ENCODE peak calls at places on chromosomes 3 and 15, in seven cellular contexts. M is CD8-positive, alpha-beta T cell; A is activated CD4-positive, alpha-beta T cell treated with anti-CD3 and anti-CD28 coated beads, Interleukin-2, amount 50 U/mL, for 1 hour; T is EL; F is sigmoid colon; E is dorsolateral prefrontal cortex; W is stimulated activated CD4-positive, alpha-beta T cell treated with anti-CD3 and anti-CD28 coated beads, Interleukin-2, amount 100 ng/mL, for 4 hours. I is an unnamed sample.

GRCh38 chr3:32239638-32240550 is 1.4 kb downstream of the CMTM8 start:
- DNase-seq in F (no peak), A (peak), W (peak), E (no peak), T (peak), M (peak), I (peak)

GRCh38 chr3:8519156-8519555 is 17.5 kb downstream of the LMCD1 start:
- DNase-seq in M (no peak), W (no peak), A (no peak), T (peak), E (no peak), F (no peak), I (no peak)

GRCh38 chr3:170323371-170323770 is 34.1 kb upstream of the SKIL start:
- DNase-seq in M (no peak), T (no peak), A (no peak), F (no peak), E (no peak), W (no peak), I (no peak)

GRCh38 chr3:73433681-73434080 is 191.1 kb downstream of the PDZRN3 start:
- DNase-seq in F (no peak), E (peak), A (no peak), M (no peak), T (no peak), W (no peak), I (no peak)

GRCh38 chr15:99702895-99703602 is 30.2 kb downstream of the LYSMD4 start:
- DNase-seq in M (no peak), F (no peak), T (peak), E (no peak), A (no peak), W (no peak), I (no peak)

GRCh38 chr15:27473846-27474245 is 502.9 kb downstream of the GABRG3 start:
- DNase-seq in W (no peak), E (no peak), M (no peak), T (no peak), A (no peak), F (no peak), I (no peak)

GRCh38 chr3:38496131-38496910 is at the start of gene EXOG:
- DNase-seq in T (peak), M (peak), E (peak), A (peak), F (peak), W (peak), I (peak)

GRCh38 chr3:175431396-175431795 is 572.3 kb downstream of the NAALADL2 start:
- DNase-seq in W (no peak), F (no peak), M (no peak), T (peak), A (no peak), E (no peak), I (no peak)

GRCh38 chr3:187519428-187519890 is 150.7 kb downstream of the SST start:
- DNase-seq in W (no peak), F (no peak), E (no peak), T (peak), A (no peak), M (no peak), I (no peak)

GRCh38 chr3:153706706-153707105 is 414.5 kb upstream of the ARHGEF26 start:
- DNase-seq in E (no peak), M (no peak), F (no peak), A (no peak), T (no peak), W (no peak), I (no peak)

GRCh38 chr15:82146990-82147461 is 101.2 kb upstream of the MEX3B start:
- DNase-seq in W (no peak), T (peak), E (no peak), F (no peak), M (no peak), A (no peak), I (no peak)

GRCh38 chr15:70422342-70422741 is 324.6 kb upstream of the TLE3 start:
- DNase-seq in A (no peak), E (no peak), M (no peak), T (no peak), W (no peak), F (no peak), I (no peak)

GRCh38 chr3:15726043-15726442 is 71.7 kb downstream of the ANKRD28 start:
- DNase-seq in A (no peak), E (no peak), W (no peak), F (no peak), T (no peak), M (no peak), I (no peak)

GRCh38 chr15:23561914-23562313 is 3.6 kb upstream of the MKRN3 start:
- DNase-seq in T (no peak), M (no peak), W (no peak), F (no peak), A (no peak), E (no peak), I (no peak)

GRCh38 chr15:31605467-31605931 is 278.9 kb downstream of the KLF13 start:
- DNase-seq in T (peak), M (no peak), W (no peak), A (no peak), E (no peak), F (no peak), I (no peak)

GRCh38 chr3:132210476-132211346 is 106.5 kb upstream of the ACP3 start:
- DNase-seq in T (no peak), W (no peak), M (no peak), F (no peak), E (no peak), A (peak), I (no peak)

GRCh38 chr15:95929232-95929846 is 401.2 kb upstream of the NR2F2 start:
- DNase-seq in F (no peak), T (no peak), M (no peak), W (no peak), E (no peak), A (no peak), I (peak)

GRCh38 chr3:159922861-159923312 is 65.7 kb upstream of the IL12A start:
- DNase-seq in E (no peak), A (no peak), M (no peak), W (no peak), F (no peak), T (no peak), I (no peak)

I was measured in activated T-helper 2 cell treated with anti-CD3 and anti-CD28 coated beads, Interferon-gamma antibody, Interleukin-2, Interleukin-4, amounts not matched to agents 10 μg/mL and 5 μg/mL and 100 μg/mL, durations not matched to agents 14 hours and 24 hours and 36 hours.